ENCODE peak calls at places on chromosomes 13 and 19, in seven cellular contexts. G is mucosa of descending colon, P is HCT116, W is aorta, D is ascending aorta, C is upper lobe of right lung, K is astrocyte. Z is an unnamed sample. For H3K4me1, the result is how much of the 10 kb centered on the place peaks cover.

GRCh38 chr19:58407658-58408151 is 744 bp upstream of the ZNF584 start:
- DNase-seq in C (peak), G (no peak), P (no peak), W (no peak), K (no peak), D (no peak), Z (no peak)

GRCh38 chr19:4983346-4984105 is 14.6 kb downstream of the KDM4B start:
- DNase-seq in W (peak), K (no peak), G (no peak), D (no peak), P (no peak), C (no peak), Z (no peak)

GRCh38 chr13:79018166-79018565 is 359.2 kb upstream of the OBI1 start:
- DNase-seq in C (no peak), P (no peak), G (no peak), K (no peak), D (no peak), W (no peak), Z (no peak)

GRCh38 chr19:58514564-58515020 is 2.8 kb upstream of the SLC27A5 start:
- DNase-seq in K (no peak), P (no peak), G (no peak), W (no peak), D (no peak), C (no peak), Z (no peak)

GRCh38 chr19:982567-983170 is 1.5 kb upstream of the WDR18 start:
- DNase-seq in G (peak), D (no peak), K (no peak), C (peak), W (peak), P (no peak), Z (peak)

GRCh38 chr13:91185294-91185863 is 162.1 kb upstream of the MIR17HG start:
- DNase-seq in D (no peak), G (no peak), K (peak), C (no peak), W (no peak), P (peak), Z (no peak)

GRCh38 chr19:1608414-1609391 is 3.4 kb upstream of the UQCR11 start:
- DNase-seq in C (no peak), P (no peak), W (no peak), G (no peak), K (no peak), D (no peak), Z (peak)

GRCh38 chr19:41889896-41890295 is 6.9 kb downstream of the ARHGEF1 start:
- DNase-seq in P (no peak), C (no peak), W (no peak), G (no peak), K (no peak), D (no peak), Z (no peak)

GRCh38 chr19:29887498-29887897 is 54.5 kb upstream of the URI1 start:
- DNase-seq in W (peak), G (no peak), D (no peak), K (no peak), C (no peak), P (no peak), Z (no peak)

GRCh38 chr13:94858856-94859811 is 146.8 kb upstream of the SOX21 start:
- DNase-seq in K (peak), P (no peak), D (peak), G (peak), W (no peak), C (peak), Z (no peak)

GRCh38 chr13:38463047-38463446 is 113.4 kb downstream of the UFM1 start:
- DNase-seq in P (no peak), C (no peak), K (no peak), W (no peak), D (no peak), G (no peak), Z (no peak)

GRCh38 chr19:53945441-53945840 is 17.3 kb upstream of the CACNG8 start:
- DNase-seq in K (peak), D (no peak), G (no peak), C (no peak), P (peak), W (peak), Z (no peak)

GRCh38 chr19:2462635-2463421 is 6.1 kb upstream of the LMNB2 start:
- DNase-seq in W (peak), C (peak), G (peak), K (peak), D (no peak), P (peak), Z (no peak)

GRCh38 chr13:43269037-43269476 is 245.7 kb downstream of the DNAJC15 start:
- DNase-seq in G (no peak), C (no peak), P (no peak), D (no peak), W (no peak), K (peak), Z (no peak)

GRCh38 chr19:16022251-16022650 is 54.0 kb upstream of the TPM4 start:
- DNase-seq in P (no peak), W (peak), G (no peak), K (no peak), D (no peak), C (peak), Z (no peak)

GRCh38 chr19:12787458-12787857 is 3.8 kb upstream of the JUNB start:
- DNase-seq in P (no peak), D (no peak), G (no peak), C (no peak), K (no peak), W (no peak), Z (no peak)

GRCh38 chr19:12788682-12789097 is 2.6 kb upstream of the JUNB start:
- DNase-seq in C (peak), P (no peak), D (peak), G (peak), K (no peak), W (peak), Z (no peak)

GRCh38 chr19:12789098-12789903 is 2.0 kb upstream of the JUNB start:
- DNase-seq in K (no peak), W (no peak), P (no peak), C (no peak), G (no peak), D (no peak), Z (no peak)

GRCh38 chr19:12786950-12787349 is 4.3 kb upstream of the JUNB start:
- DNase-seq in C (no peak), P (no peak), K (no peak), G (no peak), D (no peak), W (no peak), Z (no peak)

GRCh38 chr19:12788025-12788681 is 3.1 kb upstream of the JUNB start:
- DNase-seq in C (no peak), D (no peak), G (no peak), K (no peak), P (no peak), W (no peak), Z (no peak)
- H3K4me1 ChIP-seq in C (half or more), D (half or more), G (half or more), K (half or more), P (half or more), W (under half), Z (half or more)

DNA sequence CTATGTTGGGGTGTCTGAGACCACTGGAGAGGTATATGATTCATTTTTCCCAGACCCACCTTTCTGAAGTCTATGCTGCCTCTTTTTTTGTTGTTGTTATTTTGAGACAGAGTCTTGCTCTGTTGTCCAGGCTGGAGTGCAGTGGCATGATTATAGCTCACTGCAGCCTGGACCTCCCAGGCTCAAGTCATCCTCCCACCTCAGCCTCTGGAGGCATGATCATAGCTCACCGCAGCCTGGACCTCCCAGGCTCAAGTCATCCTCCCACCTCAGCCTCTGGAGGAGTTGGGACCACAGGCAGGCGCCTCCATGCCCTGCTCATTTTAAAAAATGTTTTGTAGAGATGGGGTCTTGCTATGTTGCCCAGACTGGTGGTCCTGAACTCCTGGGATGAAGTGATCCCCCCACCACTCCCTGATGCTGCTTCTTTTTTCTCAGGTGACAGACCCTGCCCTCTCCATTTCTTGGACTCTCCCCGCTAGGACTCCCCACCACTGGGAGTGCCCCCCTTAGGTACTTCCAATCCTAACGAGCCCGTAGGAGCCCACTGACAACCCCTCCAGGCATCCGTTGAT is 45.3 kb downstream of the ARHGEF18 start:
- DNase-seq in P (no peak), D (no peak), W (no peak), G (no peak), C (no peak), K (no peak), Z (no peak)
- H3K4me3 ChIP-seq in P (peak), D (peak), W (peak), G (no peak), C (peak), K (peak), Z (peak)

DNA sequence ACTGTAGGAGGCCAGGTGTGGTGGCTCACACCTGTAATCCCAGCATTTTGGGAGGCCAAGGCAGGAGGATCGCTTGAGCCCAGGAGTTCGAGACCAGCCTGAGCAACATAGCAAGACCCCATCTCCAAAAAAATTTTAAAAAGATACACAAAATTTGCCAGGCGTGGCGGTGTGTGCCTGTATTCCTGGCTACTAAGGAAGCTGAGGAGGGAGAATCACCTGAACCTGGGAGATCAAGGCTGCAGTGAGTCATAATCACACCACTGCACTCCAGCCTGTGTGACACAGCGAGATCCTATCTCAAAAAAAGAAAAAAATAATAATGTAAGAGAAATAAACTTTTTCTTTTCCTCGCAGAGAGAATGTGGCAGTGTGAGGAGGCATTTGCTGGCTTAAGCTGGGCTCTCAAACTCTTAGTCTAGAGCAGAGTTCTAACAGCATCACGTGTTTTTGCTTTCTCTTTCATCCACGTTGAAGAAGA is 21.1 kb downstream of the FAM187B start:
- DNase-seq in K (no peak), P (no peak), W (no peak), C (no peak), G (no peak), D (no peak), Z (peak)
- H3K4me1 ChIP-seq in K (under half), P (under half), W (under half), C (under half), G (under half), D (under half), Z (half or more)

GRCh38 chr13:99446242-99446641 is 55.0 kb upstream of the TM9SF2 start:
- DNase-seq in G (no peak), K (no peak), W (no peak), C (no peak), D (no peak), P (peak), Z (no peak)
- H3K4me3 ChIP-seq in G (no peak), K (no peak), W (no peak), C (no peak), D (no peak), P (no peak), Z (no peak)

GRCh38 chr19:17848598-17849292 is 963 bp upstream of the JAK3 start:
- DNase-seq in W (no peak), K (no peak), P (no peak), C (no peak), G (no peak), D (no peak), Z (no peak)
- H3K4me1 ChIP-seq in W (under half), K (under half), P (under half), C (under half), G (under half), D (under half), Z (half or more)

Z was measured in CD8-positive, alpha-beta T cell.